ENCODE peak calls at places on chromosome 21, in six cellular contexts. Y, L, J, A, O and R are unnamed samples.

GRCh38 chr21:38805282-38806152 is at the start of gene ETS2:
- DNase-seq in Y (peak), L (peak), J (peak), A (peak), O (peak), R (peak)

GRCh38 chr21:41651830-41652229 is 115.0 kb downstream of the RIPK4 start:
- DNase-seq in Y (no peak), L (no peak), J (no peak), A (no peak), O (peak), R (no peak)

GRCh38 chr21:38850277-38850951 is 44.7 kb downstream of the ETS2 start:
- DNase-seq in Y (no peak), L (no peak), J (no peak), A (no peak), O (no peak), R (no peak)

GRCh38 chr21:37341254-37341960 is 25.2 kb upstream of the DYRK1A start:
- DNase-seq in Y (no peak), L (no peak), J (no peak), A (no peak), O (no peak), R (no peak)

GRCh38 chr21:15062566-15062965 is 2.2 kb downstream of the NRIP1 start:
- DNase-seq in Y (no peak), L (no peak), J (peak), A (no peak), O (no peak), R (no peak)

GRCh38 chr21:37866027-37866426 is 50.2 kb downstream of the KCNJ6 start:
- DNase-seq in Y (no peak), L (no peak), J (peak), A (no peak), O (no peak), R (no peak)

GRCh38 chr21:43303240-43304178 is 123.4 kb downstream of the SIK1 start:
- DNase-seq in Y (no peak), L (no peak), J (no peak), A (no peak), O (peak), R (no peak)

GRCh38 chr21:39601194-39601940 is 11.4 kb upstream of the B3GALT5 start:
- DNase-seq in Y (no peak), L (no peak), J (no peak), A (no peak), O (no peak), R (no peak)

GRCh38 chr21:25568230-25568629 is 39.1 kb downstream of the MRPL39 start:
- DNase-seq in Y (peak), L (no peak), J (no peak), A (no peak), O (no peak), R (no peak)

GRCh38 chr21:44313451-44313850 is 13.6 kb downstream of the PFKL start:
- DNase-seq in Y (no peak), L (no peak), J (no peak), A (no peak), O (no peak), R (no peak)

GRCh38 chr21:44405091-44405947 is 50.0 kb upstream of the LRRC3 start:
- DNase-seq in Y (no peak), L (no peak), J (no peak), A (no peak), O (no peak), R (peak)

GRCh38 chr21:42225571-42226155 is 6.7 kb downstream of the ABCG1 start:
- DNase-seq in Y (no peak), L (no peak), J (no peak), A (no peak), O (no peak), R (peak)

GRCh38 chr21:39867198-39867650 is at the start of gene PCP4:
- DNase-seq in Y (no peak), L (peak), J (peak), A (peak), O (no peak), R (no peak)

GRCh38 chr21:25464275-25464674 is 143.0 kb downstream of the MRPL39 start:
- DNase-seq in Y (no peak), L (no peak), J (no peak), A (no peak), O (no peak), R (no peak)

GRCh38 chr21:35053356-35054096 is 4.4 kb upstream of the RUNX1 start:
- DNase-seq in Y (no peak), L (no peak), J (no peak), A (no peak), O (no peak), R (no peak)

GRCh38 chr21:15138475-15138874 is 73.7 kb upstream of the NRIP1 start:
- DNase-seq in Y (peak), L (peak), J (peak), A (no peak), O (no peak), R (no peak)